ENCODE peak calls at places on chromosomes 3 and 15, in six cellular contexts. One of them, this sample, is unnamed.

GRCh38 chr15:70114226-70114625 is 16.5 kb upstream of the TLE3 start:
- DNase-seq in amygdala: no peak
- DNase-seq in Right ventricle myocardium inferior: no peak
- DNase-seq in astrocyte of the spinal cord: no peak
- DNase-seq in HCT116: no peak
- DNase-seq in foreskin fibroblast: no peak
- DNase-seq in this sample: no peak

GRCh38 chr3:10870296-10870695 is 54.3 kb downstream of the SLC6A11 start:
- DNase-seq in HCT116: no peak
- DNase-seq in amygdala: no peak
- DNase-seq in foreskin fibroblast: no peak
- DNase-seq in Right ventricle myocardium inferior: no peak
- DNase-seq in astrocyte of the spinal cord: no peak
- DNase-seq in this sample: no peak

GRCh38 chr3:43505351-43505750 is 116.5 kb downstream of the ANO10 start:
- DNase-seq in astrocyte of the spinal cord: peak
- DNase-seq in Right ventricle myocardium inferior: no peak
- DNase-seq in amygdala: no peak
- DNase-seq in HCT116: no peak
- DNase-seq in foreskin fibroblast: peak
- DNase-seq in this sample: no peak

GRCh38 chr3:102525624-102526023 is 90.8 kb downstream of the ZPLD1 start:
- DNase-seq in astrocyte of the spinal cord: no peak
- DNase-seq in HCT116: no peak
- DNase-seq in Right ventricle myocardium inferior: no peak
- DNase-seq in foreskin fibroblast: no peak
- DNase-seq in amygdala: no peak
- DNase-seq in this sample: no peak

GRCh38 chr3:53252105-53252946 is 3.5 kb downstream of the TKT start:
- DNase-seq in Right ventricle myocardium inferior: no peak
- DNase-seq in HCT116: no peak
- DNase-seq in foreskin fibroblast: no peak
- DNase-seq in astrocyte of the spinal cord: no peak
- DNase-seq in amygdala: no peak
- DNase-seq in this sample: no peak

GRCh38 chr3:172869356-172869755 is 118.8 kb downstream of the ECT2 start:
- DNase-seq in astrocyte of the spinal cord: no peak
- DNase-seq in amygdala: no peak
- DNase-seq in foreskin fibroblast: peak
- DNase-seq in HCT116: no peak
- DNase-seq in Right ventricle myocardium inferior: no peak
- DNase-seq in this sample: no peak

GRCh38 chr3:23712656-23713559 is 92.8 kb upstream of the UBE2E1 start:
- DNase-seq in Right ventricle myocardium inferior: peak
- DNase-seq in amygdala: no peak
- DNase-seq in foreskin fibroblast: peak
- DNase-seq in HCT116: no peak
- DNase-seq in astrocyte of the spinal cord: peak
- DNase-seq in this sample: peak

GRCh38 chr15:99618941-99619411 is 53.2 kb downstream of the MEF2A start:
- DNase-seq in astrocyte of the spinal cord: peak
- DNase-seq in HCT116: no peak
- DNase-seq in amygdala: no peak
- DNase-seq in foreskin fibroblast: peak
- DNase-seq in Right ventricle myocardium inferior: no peak
- DNase-seq in this sample: no peak

GRCh38 chr3:17645074-17645698 is 97.2 kb downstream of the TBC1D5 start:
- DNase-seq in foreskin fibroblast: peak
- DNase-seq in astrocyte of the spinal cord: peak
- DNase-seq in Right ventricle myocardium inferior: no peak
- DNase-seq in HCT116: peak
- DNase-seq in amygdala: no peak
- DNase-seq in this sample: peak

GRCh38 chr3:188974856-188975611 is 196.7 kb upstream of the TPRG1 start:
- DNase-seq in Right ventricle myocardium inferior: no peak
- DNase-seq in amygdala: no peak
- DNase-seq in astrocyte of the spinal cord: peak
- DNase-seq in HCT116: no peak
- DNase-seq in foreskin fibroblast: peak
- DNase-seq in this sample: no peak

GRCh38 chr3:128254967-128255366 is 101.7 kb downstream of the EEFSEC start:
- DNase-seq in amygdala: no peak
- DNase-seq in HCT116: no peak
- DNase-seq in foreskin fibroblast: no peak
- DNase-seq in Right ventricle myocardium inferior: no peak
- DNase-seq in astrocyte of the spinal cord: no peak
- DNase-seq in this sample: no peak

GRCh38 chr3:69326821-69327433 is 59.0 kb downstream of the FRMD4B start:
- DNase-seq in foreskin fibroblast: no peak
- DNase-seq in amygdala: no peak
- DNase-seq in Right ventricle myocardium inferior: no peak
- DNase-seq in astrocyte of the spinal cord: no peak
- DNase-seq in HCT116: no peak
- DNase-seq in this sample: no peak

GRCh38 chr3:188812198-188812597 is 359.6 kb upstream of the TPRG1 start:
- DNase-seq in amygdala: no peak
- DNase-seq in HCT116: no peak
- DNase-seq in astrocyte of the spinal cord: no peak
- DNase-seq in Right ventricle myocardium inferior: no peak
- DNase-seq in foreskin fibroblast: no peak
- DNase-seq in this sample: no peak

GRCh38 chr15:39267685-39268084 is 313.2 kb upstream of the THBS1 start:
- DNase-seq in Right ventricle myocardium inferior: no peak
- DNase-seq in amygdala: no peak
- DNase-seq in astrocyte of the spinal cord: no peak
- DNase-seq in foreskin fibroblast: no peak
- DNase-seq in HCT116: no peak
- DNase-seq in this sample: no peak

GRCh38 chr3:123880998-123881561 is 3.1 kb downstream of the MYLK start:
- DNase-seq in Right ventricle myocardium inferior: no peak
- DNase-seq in foreskin fibroblast: peak
- DNase-seq in amygdala: no peak
- DNase-seq in astrocyte of the spinal cord: peak
- DNase-seq in HCT116: peak
- DNase-seq in this sample: no peak

GRCh38 chr15:75107905-75108838 is 84.8 kb downstream of the PPCDC start:
- DNase-seq in astrocyte of the spinal cord: peak
- DNase-seq in HCT116: peak
- DNase-seq in Right ventricle myocardium inferior: no peak
- DNase-seq in foreskin fibroblast: peak
- DNase-seq in amygdala: no peak
- DNase-seq in this sample: no peak